ENCODE peak calls at places on chromosome 2, in four cellular contexts. T is adrenal gland, D is cardiac muscle cell, E is hepatocyte. X is an unnamed sample. For H3K36me3 and H3K4me1, the result is how much of the 10 kb centered on the place peaks cover.

GRCh38 chr2:47534179-47534919 is 131.4 kb downstream of the MSH2 start:
- DNase-seq in T (peak), D (no peak), E (peak), X (peak)

GRCh38 chr2:199804831-199805230 is 46.2 kb downstream of the FTCDNL1 start:
- DNase-seq in T (no peak), D (peak), E (no peak), X (no peak)

GRCh38 chr2:202400937-202401336 is 24.8 kb downstream of the BMPR2 start:
- DNase-seq in T (no peak), D (no peak), E (no peak), X (no peak)

GRCh38 chr2:217837001-217837491 is 165.7 kb downstream of the TNS1 start:
- DNase-seq in T (peak), D (no peak), E (peak), X (peak)

GRCh38 chr2:240375024-240375645 is 60.3 kb upstream of the GPC1 start:
- DNase-seq in T (no peak), D (no peak), E (no peak), X (no peak)

GRCh38 chr2:239436669-239437325 is 36.0 kb upstream of the HDAC4 start:
- DNase-seq in T (no peak), D (no peak), E (no peak), X (no peak)

GRCh38 chr2:69185807-69186206 is 172.8 kb downstream of the ANTXR1 start:
- DNase-seq in T (no peak), D (no peak), E (no peak), X (no peak)

GRCh38 chr2:21643180-21643579 is 519.4 kb downstream of the TDRD15 start:
- DNase-seq in T (no peak), D (no peak), E (peak), X (no peak)

GRCh38 chr2:96953611-96954489 is 32.5 kb downstream of the FAM178B start:
- DNase-seq in T (no peak), D (no peak), E (no peak), X (peak)

GRCh38 chr2:150552421-150552820 is 65.0 kb upstream of the RND3 start:
- DNase-seq in T (no peak), D (no peak), E (no peak), X (no peak)

GRCh38 chr2:12950957-12951656 is 234.4 kb downstream of the TRIB2 start:
- DNase-seq in T (no peak), D (no peak), E (no peak), X (no peak)

GRCh38 chr2:2838548-2838845 is 507.4 kb upstream of the MYT1L start:
- DNase-seq in T (no peak), D (no peak), E (no peak), X (no peak)

GRCh38 chr2:15788458-15789229 is 151.7 kb upstream of the MYCN start:
- DNase-seq in T (no peak), D (no peak), E (no peak), X (no peak)

GRCh38 chr2:2698182-2699116 is 367.4 kb upstream of the MYT1L start:
- DNase-seq in T (peak), D (peak), E (peak), X (no peak)

GRCh38 chr2:127747621-127748020 is 46.3 kb downstream of the SFT2D3 start:
- DNase-seq in T (no peak), D (no peak), E (no peak), X (no peak)

GRCh38 chr2:230244211-230244610 is 18.7 kb downstream of the SP140 start:
- DNase-seq in T (no peak), D (no peak), E (no peak), X (no peak)

GRCh38 chr2:25586726-25587144 is 86.6 kb downstream of the DTNB start:
- DNase-seq in T (no peak), D (no peak), E (no peak), X (no peak)

GRCh38 chr2:34241905-34242740 is 643.0 kb upstream of the FAM98A start:
- DNase-seq in T (no peak), D (no peak), E (peak), X (no peak)

GRCh38 chr2:61499060-61499459 is 28.2 kb upstream of the USP34 start:
- DNase-seq in T (no peak), D (no peak), E (no peak), X (no peak)
- H3K36me3 ChIP-seq in T (half or more), D (half or more), E (under half), X (under half)

DNA sequence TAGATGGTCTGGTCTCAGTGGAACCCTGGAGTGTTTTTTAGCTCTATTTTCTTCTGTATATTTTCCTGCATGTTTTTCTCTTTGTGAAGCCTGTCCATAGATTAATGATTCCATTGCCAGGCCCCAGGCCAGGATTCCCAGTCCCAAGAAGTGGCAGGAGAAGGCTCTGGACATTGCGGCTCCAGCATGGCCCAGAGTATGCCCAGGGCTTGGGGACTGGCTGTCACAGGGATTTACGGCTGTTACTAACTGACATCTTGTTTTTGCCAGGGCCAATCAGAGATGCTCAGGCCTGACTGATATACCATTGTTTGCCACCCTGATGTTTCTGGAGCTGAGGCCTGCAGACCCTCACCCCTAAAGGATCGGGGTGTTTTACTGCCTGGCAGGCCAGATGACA is 59.0 kb downstream of the PRKCE start:
- DNase-seq in T (no peak), D (no peak), E (no peak), X (no peak)
- H3K4me1 ChIP-seq in T (under half), D (under half), E (under half), X (under half)

GRCh38 chr2:108852375-108852774 is 65.8 kb downstream of the CCDC138 start:
- DNase-seq in T (no peak), D (no peak), E (no peak), X (no peak)
- H3K36me3 ChIP-seq in T (under half), D (under half), E (under half), X (under half)

GRCh38 chr2:9655441-9656269 is 24.9 kb upstream of the YWHAQ start:
- DNase-seq in T (no peak), D (no peak), E (no peak), X (no peak)
- H3K4me1 ChIP-seq in T (under half), D (under half), E (under half), X (under half)